ENCODE peak calls at places on chromosome 15, in five cellular contexts. C is activated CD4-positive, CD25-positive, alpha-beta regulatory T cell treated with anti-CD3 and anti-CD28 coated beads, Interleukin-2, amount 50 U/mL, for 72 hours; E is K562; D is Jurkat, Clone E6-1; J is left colon. Q is an unnamed sample.

GRCh38 chr15:51335538-51335961 is 2.8 kb downstream of the CYP19A1 start:
- DNase-seq in C (no peak), E (no peak), D (no peak), J (peak), Q (no peak)

GRCh38 chr15:52677593-52677992 is 1.6 kb downstream of the ATOSA start:
- DNase-seq in C (no peak), E (no peak), D (no peak), J (no peak), Q (no peak)

GRCh38 chr15:101010781-101011180 is 91.6 kb downstream of the LRRK1 start:
- DNase-seq in C (no peak), E (no peak), D (no peak), J (no peak), Q (no peak)

GRCh38 chr15:68126415-68126814 is 72.3 kb downstream of the PIAS1 start:
- DNase-seq in C (no peak), E (no peak), D (no peak), J (peak), Q (no peak)

GRCh38 chr15:99683000-99683670 is 50.1 kb downstream of the LYSMD4 start:
- DNase-seq in C (no peak), E (no peak), D (peak), J (no peak), Q (no peak)

GRCh38 chr15:78071378-78071777 is 6.1 kb downstream of the TBC1D2B start:
- DNase-seq in C (no peak), E (no peak), D (no peak), J (no peak), Q (no peak)

GRCh38 chr15:82803793-82804574 is 1.9 kb downstream of the FSD2 start:
- DNase-seq in C (no peak), E (no peak), D (no peak), J (no peak), Q (no peak)

GRCh38 chr15:68821898-68822380 is 1.2 kb upstream of the ANP32A start:
- DNase-seq in C (no peak), E (peak), D (no peak), J (no peak), Q (no peak)

GRCh38 chr15:85125056-85125661 is 143.5 kb downstream of the PDE8A start:
- DNase-seq in C (no peak), E (no peak), D (no peak), J (no peak), Q (peak)

GRCh38 chr15:89051875-89052274 is 36.4 kb upstream of the ABHD2 start:
- DNase-seq in C (no peak), E (no peak), D (no peak), J (no peak), Q (no peak)

GRCh38 chr15:71251548-71252035 is 136.3 kb downstream of the THSD4 start:
- DNase-seq in C (no peak), E (no peak), D (no peak), J (no peak), Q (no peak)

GRCh38 chr15:79724312-79724711 is 172.5 kb downstream of the MTHFS start:
- DNase-seq in C (no peak), E (no peak), D (no peak), J (no peak), Q (peak)

GRCh38 chr15:32867313-32867626 is 149.5 kb downstream of the GREM1 start:
- DNase-seq in C (no peak), E (peak), D (no peak), J (no peak), Q (peak)

GRCh38 chr15:64251121-64251520 is 88.3 kb upstream of the PPIB start:
- DNase-seq in C (no peak), E (no peak), D (peak), J (no peak), Q (no peak)

GRCh38 chr15:47983533-47983932 is 137.3 kb upstream of the SLC24A5 start:
- DNase-seq in C (no peak), E (no peak), D (no peak), J (no peak), Q (no peak)

GRCh38 chr15:74196175-74196574 is 6.4 kb downstream of the STRA6 start:
- DNase-seq in C (no peak), E (no peak), D (no peak), J (peak), Q (peak)

GRCh38 chr15:81814882-81815455 is 230.8 kb downstream of the MEX3B start:
- DNase-seq in C (no peak), E (no peak), D (no peak), J (no peak), Q (no peak)

GRCh38 chr15:89492111-89492641 is 4.2 kb downstream of the RHCG start:
- DNase-seq in C (no peak), E (peak), D (no peak), J (no peak), Q (peak)

GRCh38 chr15:52642386-52643361 is 36.5 kb downstream of the ATOSA start:
- DNase-seq in C (no peak), E (no peak), D (no peak), J (no peak), Q (peak)

GRCh38 chr15:64749167-64749566 is 26.2 kb downstream of the RBPMS2 start:
- DNase-seq in C (no peak), E (no peak), D (no peak), J (peak), Q (peak)

GRCh38 chr15:101000271-101000681 is 81.1 kb downstream of the LRRK1 start:
- DNase-seq in C (no peak), E (no peak), D (no peak), J (no peak), Q (no peak)

GRCh38 chr15:22845289-22845900 is 6.9 kb downstream of the NIPA2 start:
- DNase-seq in C (no peak), E (no peak), D (no peak), J (no peak), Q (no peak)

Q was measured in HTR-8/SVneo.